ENCODE peak calls at places on chromosomes 7 and 10, in five cellular contexts. One of them, this sample, is unnamed.

GRCh38 chr10:106705576-106706526 is 458.7 kb downstream of the SORCS1 start:
- DNase-seq in cardiac fibroblast: peak; percentile 75
- DNase-seq in IMR-90: peak; percentile 37
- DNase-seq in A549: peak; percentile 54
- DNase-seq in A673: peak; percentile 81
- DNase-seq in this sample: peak; percentile 49

GRCh38 chr7:128108641-128109423 is 77.6 kb upstream of the LRRC4 start:
- DNase-seq in A673: no peak
- DNase-seq in A549: no peak
- DNase-seq in cardiac fibroblast: no peak
- DNase-seq in IMR-90: no peak
- DNase-seq in this sample: no peak

GRCh38 chr7:115973381-115973780 is 57.2 kb downstream of the TFEC start:
- DNase-seq in A673: no peak
- DNase-seq in IMR-90: no peak
- DNase-seq in A549: no peak
- DNase-seq in cardiac fibroblast: peak; percentile 2
- DNase-seq in this sample: no peak

GRCh38 chr10:78025685-78026364 is 3.5 kb downstream of the POLR3A start:
- DNase-seq in A673: no peak
- DNase-seq in A549: no peak
- DNase-seq in cardiac fibroblast: no peak
- DNase-seq in IMR-90: peak; percentile 79
- DNase-seq in this sample: no peak

GRCh38 chr10:76205361-76205760 is 773.9 kb downstream of the LRMDA start:
- DNase-seq in A549: no peak
- DNase-seq in A673: no peak
- DNase-seq in IMR-90: no peak
- DNase-seq in cardiac fibroblast: peak; percentile 35
- DNase-seq in this sample: no peak

GRCh38 chr10:67976292-67977245 is 92.1 kb downstream of the SIRT1 start:
- DNase-seq in A673: no peak
- DNase-seq in IMR-90: peak; percentile 19
- DNase-seq in cardiac fibroblast: peak; percentile 11
- DNase-seq in A549: no peak
- DNase-seq in this sample: peak; percentile 2

GRCh38 chr7:36155811-36156361 is 2.8 kb downstream of the EEPD1 start:
- DNase-seq in A673: no peak
- DNase-seq in cardiac fibroblast: peak; percentile 11
- DNase-seq in A549: no peak
- DNase-seq in IMR-90: peak; percentile 53
- DNase-seq in this sample: peak; percentile 38

GRCh38 chr10:642186-642890 is 47.1 kb downstream of the DIP2C start:
- DNase-seq in cardiac fibroblast: no peak
- DNase-seq in A549: peak; percentile 12
- DNase-seq in A673: no peak
- DNase-seq in IMR-90: no peak
- DNase-seq in this sample: no peak

GRCh38 chr7:127484954-127485353 is 92.4 kb upstream of the ZNF800 start:
- DNase-seq in A549: no peak
- DNase-seq in IMR-90: no peak
- DNase-seq in cardiac fibroblast: no peak
- DNase-seq in A673: no peak
- DNase-seq in this sample: no peak

DNA sequence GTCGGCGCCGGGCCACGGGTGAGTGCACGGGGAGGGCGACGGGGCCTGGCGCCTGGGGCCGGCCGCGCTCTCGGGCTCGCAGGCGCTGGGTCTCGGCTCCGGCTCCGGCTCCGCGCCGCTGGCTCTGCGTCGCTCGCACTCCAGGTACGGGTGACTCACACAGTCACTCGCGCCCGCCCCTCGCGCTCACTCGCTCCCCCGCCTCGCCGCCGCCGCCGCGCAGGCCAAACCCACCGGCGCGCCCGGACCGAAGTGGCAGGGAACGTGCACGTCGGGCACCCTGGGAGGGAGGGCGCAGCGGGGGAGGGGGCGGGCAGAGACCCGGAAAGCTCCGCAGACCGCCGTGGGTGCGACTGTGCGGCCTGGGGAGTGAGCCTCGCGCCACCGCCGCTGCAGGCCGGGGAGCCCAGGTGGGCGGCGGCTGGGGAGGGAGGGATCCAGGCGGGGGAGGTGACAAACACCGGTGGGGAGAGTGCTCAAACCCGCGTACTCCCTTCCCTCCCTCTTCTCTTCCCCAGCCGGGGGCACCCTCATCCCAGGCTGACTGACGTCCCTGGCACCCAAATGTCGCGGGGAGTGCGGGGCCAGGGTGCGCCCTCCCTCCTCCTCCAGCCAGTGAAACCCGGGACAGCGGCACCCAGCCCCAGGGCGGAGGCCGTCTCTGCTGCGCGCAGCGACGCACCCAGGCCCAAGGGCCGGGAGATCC is 277.0 kb upstream of the NEBL start:
- DNase-seq in A549: peak; percentile 82
- DNase-seq in IMR-90: no peak
- DNase-seq in cardiac fibroblast: peak; percentile 42
- DNase-seq in A673: peak; percentile 76
- DNase-seq in this sample: no peak
- H3K4me3 ChIP-seq in A549: peak overlapping the region; percentile 79
- H3K4me3 ChIP-seq in IMR-90: peak overlapping the region; percentile 28
- H3K4me3 ChIP-seq in cardiac fibroblast: peak overlapping the region; percentile 69
- H3K4me3 ChIP-seq in A673: peak overlapping the region; percentile 65
- H3K4me3 ChIP-seq in this sample: peak overlapping the region; percentile 52

DNA sequence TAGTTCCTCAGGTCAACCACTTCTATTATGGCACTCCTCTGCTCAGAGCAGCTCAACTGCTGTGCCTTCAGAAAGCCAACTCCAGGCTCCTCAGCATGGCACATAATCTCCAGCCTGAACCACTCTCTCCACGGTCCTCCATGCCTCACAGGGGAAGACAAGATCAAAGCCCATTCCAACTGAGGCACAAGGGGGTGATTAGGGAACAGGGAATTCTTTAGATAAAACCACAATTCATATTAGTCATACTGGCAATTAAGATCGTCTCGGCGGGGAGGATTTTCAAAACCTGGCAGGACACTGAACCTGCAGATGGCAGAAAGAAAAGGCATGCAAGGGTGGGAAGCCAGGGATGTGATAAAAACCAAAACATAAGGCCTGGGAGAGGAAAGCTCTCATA is 361.6 kb downstream of the FGFR2 start:
- DNase-seq in A673: no peak
- DNase-seq in cardiac fibroblast: no peak
- DNase-seq in A549: no peak
- DNase-seq in IMR-90: no peak
- DNase-seq in this sample: no peak
- TF ChIP-seq CTCF in A673: no peak
- TF ChIP-seq CTCF in cardiac fibroblast: no peak
- TF ChIP-seq CTCF in A549: no peak
- TF ChIP-seq CTCF in IMR-90: no peak
- TF ChIP-seq CTCF in this sample: no peak

GRCh38 chr7:130732980-130733865 is 784 bp downstream of the KLF14 start:
- DNase-seq in cardiac fibroblast: no peak
- DNase-seq in A673: no peak
- DNase-seq in A549: peak; percentile 9
- DNase-seq in IMR-90: peak; percentile 1
- DNase-seq in this sample: no peak

GRCh38 chr7:130736298-130736900 is 2.4 kb upstream of the KLF14 start:
- DNase-seq in cardiac fibroblast: no peak
- DNase-seq in A673: no peak
- DNase-seq in IMR-90: no peak
- DNase-seq in A549: no peak
- DNase-seq in this sample: no peak

GRCh38 chr7:130735273-130735716 is 1.3 kb upstream of the KLF14 start:
- DNase-seq in IMR-90: no peak
- DNase-seq in cardiac fibroblast: no peak
- DNase-seq in A549: no peak
- DNase-seq in A673: no peak
- DNase-seq in this sample: no peak

GRCh38 chr7:130734525-130735272 is 692 bp upstream of the KLF14 start:
- DNase-seq in cardiac fibroblast: no peak
- DNase-seq in A673: peak; percentile 12
- DNase-seq in IMR-90: peak; percentile 3
- DNase-seq in A549: no peak
- DNase-seq in this sample: no peak

DNA sequence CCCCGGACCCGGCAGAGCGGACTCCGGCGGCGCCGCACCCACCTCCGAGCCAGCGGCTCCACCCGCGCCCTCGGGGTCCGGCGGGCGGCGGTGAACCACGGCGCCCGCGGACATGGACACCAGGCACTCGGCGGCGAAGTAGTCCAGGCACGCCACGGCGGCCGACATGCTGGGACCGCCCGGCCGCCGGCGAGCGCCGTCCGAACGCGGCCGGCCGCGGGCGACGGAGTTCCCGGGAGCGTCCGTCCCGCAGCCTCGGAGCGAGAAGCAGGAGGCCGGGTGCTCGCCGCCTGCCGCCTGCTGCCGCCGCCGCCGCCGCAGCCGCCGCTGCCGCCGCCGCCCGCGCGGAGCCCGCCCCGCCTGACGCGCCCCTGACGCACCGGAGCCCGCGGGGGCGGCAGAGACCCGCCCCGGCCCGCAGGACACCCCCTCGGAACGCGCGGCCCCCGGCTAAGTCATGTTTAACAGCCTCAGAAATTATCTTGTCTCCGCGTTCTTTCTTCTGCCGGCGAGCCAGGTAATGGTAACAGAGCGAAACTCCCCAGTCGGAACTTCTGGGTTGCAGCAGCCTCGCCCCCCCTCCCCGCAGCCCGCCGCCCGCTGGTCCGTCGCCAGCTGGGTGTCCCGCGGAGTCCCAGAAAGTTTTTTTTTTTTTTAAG is at the start of gene KLF14:
- DNase-seq in A673: no peak
- DNase-seq in A549: no peak
- DNase-seq in cardiac fibroblast: no peak
- DNase-seq in IMR-90: no peak
- DNase-seq in this sample: no peak
- H3K4me3 ChIP-seq in A673: peak within 1 kb of the TSS; percentile 49
- H3K4me3 ChIP-seq in A549: peak within 1 kb of the TSS; percentile 55
- H3K4me3 ChIP-seq in cardiac fibroblast: peak within 1 kb of the TSS; percentile 32
- H3K4me3 ChIP-seq in IMR-90: peak within 1 kb of the TSS; percentile 91
- H3K4me3 ChIP-seq in this sample: peak within 1 kb of the TSS; percentile 55

GRCh38 chr7:27933691-27934565 is 194.0 kb downstream of the TAX1BP1 start:
- DNase-seq in A673: peak; percentile 94
- DNase-seq in IMR-90: no peak
- DNase-seq in A549: no peak
- DNase-seq in cardiac fibroblast: no peak
- DNase-seq in this sample: peak; percentile 98
- TF ChIP-seq CTCF in A673: peak; percentile 58
- TF ChIP-seq CTCF in IMR-90: peak; percentile 34
- TF ChIP-seq CTCF in A549: peak; percentile 29
- TF ChIP-seq CTCF in cardiac fibroblast: peak; percentile 18
- TF ChIP-seq CTCF in this sample: peak; percentile 21

DNA sequence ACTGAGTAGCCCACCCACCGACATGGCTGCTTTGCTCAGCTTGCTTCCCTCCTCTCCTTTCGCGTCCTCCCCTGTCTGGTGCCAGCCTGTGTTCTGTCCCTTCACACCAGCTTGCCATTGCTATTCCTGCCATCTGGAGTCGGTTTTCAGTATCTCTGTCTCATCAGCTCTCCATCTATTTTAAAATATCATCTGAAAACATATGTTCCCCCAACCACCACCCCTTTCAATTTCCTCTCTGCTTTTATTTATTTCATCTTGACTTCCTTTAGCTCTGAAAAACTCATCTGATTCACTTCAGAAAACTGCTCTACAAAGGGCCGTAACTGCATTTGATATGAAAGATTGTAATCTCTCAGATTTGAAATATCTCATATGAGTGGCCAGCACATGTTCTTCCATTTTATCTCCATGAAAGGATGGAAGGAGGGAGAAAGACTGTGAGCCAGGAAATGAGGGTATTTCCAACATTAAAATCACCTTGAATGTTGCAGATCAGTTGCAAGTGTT is 202.2 kb upstream of the NEBL start:
- DNase-seq in cardiac fibroblast: no peak
- DNase-seq in A549: no peak
- DNase-seq in A673: no peak
- DNase-seq in IMR-90: no peak
- DNase-seq in this sample: no peak
- H3K4me3 ChIP-seq in cardiac fibroblast: no peak overlapping the region
- H3K4me3 ChIP-seq in A549: no peak overlapping the region
- H3K4me3 ChIP-seq in A673: no peak overlapping the region
- H3K4me3 ChIP-seq in IMR-90: no peak overlapping the region
- H3K4me3 ChIP-seq in this sample: no peak overlapping the region

GRCh38 chr10:90969947-90970673 is 49.2 kb upstream of the ANKRD1 start:
- DNase-seq in cardiac fibroblast: peak; percentile 58
- DNase-seq in A673: peak; percentile 15
- DNase-seq in A549: peak; percentile 20
- DNase-seq in IMR-90: peak; percentile 70
- DNase-seq in this sample: no peak
- TF ChIP-seq CTCF in cardiac fibroblast: no peak
- TF ChIP-seq CTCF in A673: no peak
- TF ChIP-seq CTCF in A549: no peak
- TF ChIP-seq CTCF in IMR-90: no peak
- TF ChIP-seq CTCF in this sample: no peak

DNA sequence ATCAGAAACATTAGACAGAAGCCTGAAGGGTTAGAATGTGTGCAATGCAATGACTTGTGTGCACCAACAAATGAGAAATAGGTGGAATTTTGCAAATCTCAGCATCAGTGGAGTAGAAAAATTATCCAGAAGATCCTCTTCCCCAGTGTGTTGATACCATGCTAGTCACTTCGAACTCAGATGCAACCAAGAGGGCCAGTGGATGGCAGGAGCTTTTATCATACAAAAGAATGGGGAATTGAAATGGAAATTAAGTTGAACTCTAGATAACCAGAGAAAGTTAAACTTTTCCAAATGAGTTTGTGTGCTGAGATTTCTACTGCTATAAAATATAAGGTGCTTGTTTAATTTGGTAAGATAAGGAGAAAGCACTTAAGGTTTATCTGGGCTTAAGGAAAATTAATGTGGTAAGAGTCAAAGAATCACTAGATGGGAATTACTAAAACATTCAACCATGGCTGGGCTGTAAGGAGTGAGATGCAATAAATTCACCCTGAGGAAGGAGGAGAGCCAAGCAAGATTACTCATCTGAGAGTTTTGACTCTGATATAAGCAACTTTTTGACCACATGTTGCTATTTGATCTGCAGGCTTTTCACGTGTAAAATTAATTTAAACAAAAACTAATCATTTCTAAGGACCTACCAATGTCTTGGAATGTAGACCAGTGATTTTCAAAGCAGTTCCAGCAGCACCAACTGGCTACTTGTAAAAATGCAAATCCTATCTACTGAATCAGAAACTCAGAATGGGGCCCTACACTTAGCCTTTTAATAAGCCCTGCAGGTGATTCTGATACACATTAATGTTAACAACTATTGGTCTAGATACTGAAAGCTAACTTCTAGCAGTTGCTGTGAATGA is 113.2 kb downstream of the CDC14C start:
- DNase-seq in cardiac fibroblast: no peak
- DNase-seq in IMR-90: no peak
- DNase-seq in A549: no peak
- DNase-seq in A673: no peak
- DNase-seq in this sample: peak; percentile 15
- H3K4me3 ChIP-seq in cardiac fibroblast: no peak overlapping the region
- H3K4me3 ChIP-seq in IMR-90: no peak overlapping the region
- H3K4me3 ChIP-seq in A549: no peak overlapping the region
- H3K4me3 ChIP-seq in A673: no peak overlapping the region
- H3K4me3 ChIP-seq in this sample: no peak overlapping the region